ENCODE peak calls at places on chromosomes 7 and 10, in five cellular contexts. One of them, this sample, is unnamed.
A peak's percentile ranks its signal among the peaks of the same experiment; 100 is the strongest.

GRCh38 chr7:85887133-85887532 is 700.3 kb upstream of the SEMA3D start:
- DNase-seq in H9: peak; percentile 45
- DNase-seq in mesenchymal stem cell: no peak
- DNase-seq in H1: no peak
- DNase-seq in neuronal stem cell: no peak
- DNase-seq in this sample: no peak

GRCh38 chr7:89607797-89608196 is 546.5 kb upstream of the STEAP1 start:
- DNase-seq in H9: no peak
- DNase-seq in mesenchymal stem cell: no peak
- DNase-seq in H1: no peak
- DNase-seq in neuronal stem cell: no peak
- DNase-seq in this sample: no peak

GRCh38 chr7:38682602-38683001 is 51.4 kb upstream of the AMPH start:
- DNase-seq in H9: no peak
- DNase-seq in mesenchymal stem cell: no peak
- DNase-seq in H1: no peak
- DNase-seq in neuronal stem cell: no peak
- DNase-seq in this sample: no peak

GRCh38 chr7:106056513-106057203 is 55.5 kb downstream of the SYPL1 start:
- DNase-seq in H9: peak; percentile 81
- DNase-seq in mesenchymal stem cell: peak; percentile 78
- DNase-seq in H1: peak; percentile 71
- DNase-seq in neuronal stem cell: no peak
- DNase-seq in this sample: peak; percentile 84

GRCh38 chr10:112842832-112843360 is 107.2 kb upstream of the TCF7L2 start:
- DNase-seq in H9: no peak
- DNase-seq in mesenchymal stem cell: peak; percentile 77
- DNase-seq in H1: no peak
- DNase-seq in neuronal stem cell: no peak
- DNase-seq in this sample: no peak

GRCh38 chr10:35875281-35875680 is 233.2 kb upstream of the FZD8 start:
- DNase-seq in H9: no peak
- DNase-seq in mesenchymal stem cell: peak; percentile 95
- DNase-seq in H1: peak; percentile 51
- DNase-seq in neuronal stem cell: no peak
- DNase-seq in this sample: no peak

GRCh38 chr7:155803418-155804376 is 8.6 kb downstream of the SHH start:
- DNase-seq in H9: peak; percentile 75
- DNase-seq in mesenchymal stem cell: no peak
- DNase-seq in H1: peak; percentile 79
- DNase-seq in neuronal stem cell: no peak
- DNase-seq in this sample: peak; percentile 78

GRCh38 chr10:34854147-34854601 is 39.1 kb upstream of the PARD3 start:
- DNase-seq in H9: no peak
- DNase-seq in mesenchymal stem cell: peak; percentile 38
- DNase-seq in H1: no peak
- DNase-seq in neuronal stem cell: no peak
- DNase-seq in this sample: no peak

GRCh38 chr10:76432274-76433012 is 1001.0 kb downstream of the LRMDA start:
- DNase-seq in H9: no peak
- DNase-seq in mesenchymal stem cell: peak; percentile 40
- DNase-seq in H1: no peak
- DNase-seq in neuronal stem cell: no peak
- DNase-seq in this sample: peak; percentile 51

GRCh38 chr10:92832121-92832520 is 16.2 kb upstream of the EXOC6 start:
- DNase-seq in H9: no peak
- DNase-seq in mesenchymal stem cell: no peak
- DNase-seq in H1: no peak
- DNase-seq in neuronal stem cell: no peak
- DNase-seq in this sample: peak; percentile 75

GRCh38 chr7:114931656-114932011 is 9.7 kb downstream of the MDFIC start:
- DNase-seq in H9: no peak
- DNase-seq in mesenchymal stem cell: no peak
- DNase-seq in H1: no peak
- DNase-seq in neuronal stem cell: no peak
- DNase-seq in this sample: no peak

GRCh38 chr10:114276671-114277070 is 37.6 kb downstream of the VWA2 start:
- DNase-seq in H9: no peak
- DNase-seq in mesenchymal stem cell: no peak
- DNase-seq in H1: no peak
- DNase-seq in neuronal stem cell: no peak
- DNase-seq in this sample: no peak

GRCh38 chr10:131310054-131310903 is 1.2 kb downstream of the TCERG1L start:
- DNase-seq in H9: peak; percentile 27
- DNase-seq in mesenchymal stem cell: no peak
- DNase-seq in H1: no peak
- DNase-seq in neuronal stem cell: no peak
- DNase-seq in this sample: peak; percentile 15

GRCh38 chr10:112369495-112370423 is 4.2 kb upstream of the ACSL5 start:
- DNase-seq in H9: peak; percentile 13
- DNase-seq in mesenchymal stem cell: no peak
- DNase-seq in H1: no peak
- DNase-seq in neuronal stem cell: no peak
- DNase-seq in this sample: no peak

GRCh38 chr7:159032310-159032709 is 112.4 kb downstream of the VIPR2 start:
- DNase-seq in H9: no peak
- DNase-seq in mesenchymal stem cell: no peak
- DNase-seq in H1: peak; percentile 43
- DNase-seq in neuronal stem cell: no peak
- DNase-seq in this sample: no peak

GRCh38 chr7:159147246-159147645 is 2.6 kb upstream of the VIPR2 start:
- DNase-seq in H9: no peak
- DNase-seq in mesenchymal stem cell: no peak
- DNase-seq in H1: no peak
- DNase-seq in neuronal stem cell: no peak
- DNase-seq in this sample: no peak

DNA sequence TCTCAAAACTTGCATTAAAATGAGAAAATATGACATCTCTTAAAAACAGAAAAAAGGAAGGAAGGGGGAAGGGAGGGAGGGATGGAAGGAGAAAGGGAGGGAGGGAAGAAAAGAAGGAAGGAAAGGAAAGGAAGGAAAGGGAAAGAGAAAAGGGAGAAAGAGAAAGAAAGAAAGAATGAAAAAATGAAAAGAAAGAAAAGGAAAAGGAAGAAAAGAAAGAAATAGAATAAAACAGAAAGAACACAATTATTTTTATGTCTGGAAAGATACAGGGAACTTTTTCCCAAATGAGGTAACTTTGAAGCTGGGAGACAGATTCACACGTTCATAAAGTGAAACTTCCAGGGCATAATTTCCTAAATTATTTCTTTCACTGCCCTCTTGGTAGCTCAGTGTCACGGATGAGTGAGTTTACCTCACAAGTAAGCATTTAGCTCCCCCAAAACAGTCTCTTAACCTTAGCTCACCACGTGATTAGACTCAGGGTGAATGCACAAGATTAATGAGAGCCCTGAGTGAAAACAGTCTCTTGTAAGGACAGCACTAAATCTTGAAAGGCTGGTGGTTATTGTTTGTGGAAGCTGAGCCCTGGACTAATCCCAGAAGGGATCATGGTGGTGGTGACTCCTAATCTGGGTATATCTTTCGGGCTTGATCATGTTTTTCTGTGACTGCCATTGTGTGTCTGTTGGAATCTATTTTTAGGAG is 74.1 kb upstream of the HDAC9 start:
- DNase-seq in H9: no peak
- DNase-seq in mesenchymal stem cell: peak; percentile 72
- DNase-seq in H1: no peak
- DNase-seq in neuronal stem cell: peak; percentile 74
- DNase-seq in this sample: no peak
- H2BK12ac ChIP-seq in H9: no peak overlapping the region
- H2BK12ac ChIP-seq in mesenchymal stem cell: no peak overlapping the region
- H2BK12ac ChIP-seq in H1: no peak overlapping the region
- H2BK12ac ChIP-seq in neuronal stem cell: no peak overlapping the region
- H2BK12ac ChIP-seq in this sample: no peak overlapping the region

GRCh38 chr10:31011017-31011659 is 20.5 kb downstream of the ZNF438 start:
- DNase-seq in H9: no peak
- DNase-seq in mesenchymal stem cell: no peak
- DNase-seq in H1: no peak
- DNase-seq in neuronal stem cell: no peak
- DNase-seq in this sample: no peak

GRCh38 chr10:31014146-31014880 is 17.4 kb downstream of the ZNF438 start:
- DNase-seq in H9: no peak
- DNase-seq in mesenchymal stem cell: no peak
- DNase-seq in H1: no peak
- DNase-seq in neuronal stem cell: no peak
- DNase-seq in this sample: peak; percentile 93

GRCh38 chr10:31010062-31010461 is 21.6 kb downstream of the ZNF438 start:
- DNase-seq in H9: no peak
- DNase-seq in mesenchymal stem cell: no peak
- DNase-seq in H1: no peak
- DNase-seq in neuronal stem cell: no peak
- DNase-seq in this sample: no peak

GRCh38 chr10:31013331-31013730 is 18.3 kb downstream of the ZNF438 start:
- DNase-seq in H9: no peak
- DNase-seq in mesenchymal stem cell: no peak
- DNase-seq in H1: no peak
- DNase-seq in neuronal stem cell: no peak
- DNase-seq in this sample: no peak

DNA sequence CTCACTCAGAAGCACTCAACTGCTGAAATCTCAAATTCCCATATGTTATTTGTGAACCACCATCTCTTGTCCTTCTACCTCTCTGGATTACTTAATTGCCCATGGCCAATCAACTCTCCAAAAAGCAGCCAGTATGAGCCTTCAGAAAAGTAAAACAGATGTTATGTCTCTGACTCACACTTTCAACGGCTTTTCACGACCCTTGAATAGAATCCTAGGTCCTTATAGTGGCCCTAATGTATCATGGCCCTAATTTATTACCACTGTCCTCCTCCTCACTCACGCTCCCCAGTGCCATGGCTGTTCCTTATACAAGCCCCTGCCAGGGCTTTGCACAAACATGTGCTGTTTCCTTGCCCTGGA is 20.0 kb downstream of the ZNF438 start:
- DNase-seq in H9: no peak
- DNase-seq in mesenchymal stem cell: peak; percentile 52
- DNase-seq in H1: no peak
- DNase-seq in neuronal stem cell: no peak
- DNase-seq in this sample: no peak
- H4K91ac ChIP-seq in H9: no peak overlapping the region
- H4K91ac ChIP-seq in mesenchymal stem cell: no peak overlapping the region
- H4K91ac ChIP-seq in H1: no peak overlapping the region
- H4K91ac ChIP-seq in neuronal stem cell: no peak overlapping the region
- H4K91ac ChIP-seq in this sample: no peak overlapping the region

GRCh38 chr10:60420991-60421894 is 31.6 kb upstream of the ANK3 start:
- DNase-seq in H9: no peak
- DNase-seq in mesenchymal stem cell: no peak
- DNase-seq in H1: no peak
- DNase-seq in neuronal stem cell: no peak
- DNase-seq in this sample: no peak

GRCh38 chr10:60422809-60423208 is 33.1 kb upstream of the ANK3 start:
- DNase-seq in H9: no peak
- DNase-seq in mesenchymal stem cell: no peak
- DNase-seq in H1: no peak
- DNase-seq in neuronal stem cell: no peak
- DNase-seq in this sample: no peak

GRCh38 chr10:60417024-60417423 is 27.3 kb upstream of the ANK3 start:
- DNase-seq in H9: no peak
- DNase-seq in mesenchymal stem cell: no peak
- DNase-seq in H1: no peak
- DNase-seq in neuronal stem cell: no peak
- DNase-seq in this sample: no peak

GRCh38 chr10:60417898-60418297 is 28.2 kb upstream of the ANK3 start:
- DNase-seq in H9: no peak
- DNase-seq in mesenchymal stem cell: no peak
- DNase-seq in H1: no peak
- DNase-seq in neuronal stem cell: no peak
- DNase-seq in this sample: peak; percentile 39

DNA sequence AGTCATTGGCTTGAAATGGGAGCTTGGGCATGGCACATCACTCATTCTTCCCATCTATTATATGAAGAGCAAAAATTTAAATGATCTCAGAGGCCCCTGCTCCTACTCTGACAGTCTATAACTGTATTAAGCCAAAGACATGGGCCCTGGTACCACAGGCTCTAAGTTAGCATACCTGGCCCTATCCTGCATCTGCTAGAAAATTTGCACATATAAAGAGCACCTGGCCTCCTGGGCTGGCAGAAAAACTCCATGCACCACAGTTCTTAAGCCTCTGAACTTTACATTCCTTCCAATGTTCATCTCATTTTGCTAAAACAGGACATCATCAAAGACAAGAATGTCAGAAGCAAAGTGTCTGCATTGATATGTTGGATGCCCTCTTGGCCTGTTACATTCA is 29.6 kb upstream of the ANK3 start:
- DNase-seq in H9: no peak
- DNase-seq in mesenchymal stem cell: no peak
- DNase-seq in H1: no peak
- DNase-seq in neuronal stem cell: no peak
- DNase-seq in this sample: no peak
- H2BK12ac ChIP-seq in H9: no peak overlapping the region
- H2BK12ac ChIP-seq in mesenchymal stem cell: no peak overlapping the region
- H2BK12ac ChIP-seq in H1: no peak overlapping the region
- H2BK12ac ChIP-seq in neuronal stem cell: no peak overlapping the region
- H2BK12ac ChIP-seq in this sample: peak overlapping the region; percentile 3

GRCh38 chr7:110375068-110375467 is 715.9 kb upstream of the LRRN3 start:
- DNase-seq in H9: no peak
- DNase-seq in mesenchymal stem cell: no peak
- DNase-seq in H1: no peak
- DNase-seq in neuronal stem cell: no peak
- DNase-seq in this sample: no peak

GRCh38 chr7:110371709-110372108 is 719.2 kb upstream of the LRRN3 start:
- DNase-seq in H9: no peak
- DNase-seq in mesenchymal stem cell: no peak
- DNase-seq in H1: no peak
- DNase-seq in neuronal stem cell: no peak
- DNase-seq in this sample: no peak

GRCh38 chr7:110373514-110374258 is 717.2 kb upstream of the LRRN3 start:
- DNase-seq in H9: no peak
- DNase-seq in mesenchymal stem cell: peak; percentile 8
- DNase-seq in H1: no peak
- DNase-seq in neuronal stem cell: no peak
- DNase-seq in this sample: peak; percentile 4

DNA sequence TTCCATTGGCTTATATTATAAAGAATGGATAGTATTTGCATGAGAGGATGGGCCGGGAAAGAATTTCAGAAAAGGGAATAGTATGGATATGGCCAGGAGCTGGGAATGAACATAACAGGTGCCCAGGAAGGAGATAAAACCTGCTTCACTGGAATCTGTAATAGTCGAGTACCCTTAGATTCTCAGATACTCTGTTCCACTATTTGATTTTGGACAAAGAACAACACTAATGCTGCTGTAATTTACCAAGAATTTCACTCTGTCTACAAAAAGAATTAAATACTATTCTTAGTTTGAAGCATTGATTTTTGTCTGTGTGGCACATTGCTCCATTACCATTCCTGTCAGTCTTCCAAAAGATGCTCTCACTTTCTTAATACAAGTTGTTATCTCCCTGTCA is 718.2 kb upstream of the LRRN3 start:
- DNase-seq in H9: no peak
- DNase-seq in mesenchymal stem cell: no peak
- DNase-seq in H1: no peak
- DNase-seq in neuronal stem cell: no peak
- DNase-seq in this sample: no peak
- H4K91ac ChIP-seq in H9: no peak overlapping the region
- H4K91ac ChIP-seq in mesenchymal stem cell: no peak overlapping the region
- H4K91ac ChIP-seq in H1: no peak overlapping the region
- H4K91ac ChIP-seq in neuronal stem cell: no peak overlapping the region
- H4K91ac ChIP-seq in this sample: no peak overlapping the region

This sample was measured in trophoblast cell.